ENCODE peak calls at places on chromosomes 3 and 15, in four cellular contexts. H is fibroblast of lung, F is body of pancreas, L is RWPE1. B is an unnamed sample.

GRCh38 chr3:114527036-114527644 is 233.3 kb downstream of the TIGIT start:
- DNase-seq in H (peak), F (no peak), L (peak), B (peak)

GRCh38 chr15:38111070-38111469 is 141.6 kb upstream of the SPRED1 start:
- DNase-seq in H (no peak), F (no peak), L (no peak), B (no peak)

GRCh38 chr3:56974242-56974945 is 86.1 kb upstream of the SPATA12 start:
- DNase-seq in H (peak), F (no peak), L (no peak), B (no peak)

GRCh38 chr15:50227076-50227475 is 38.5 kb downstream of the HDC start:
- DNase-seq in H (peak), F (no peak), L (no peak), B (no peak)

GRCh38 chr3:43378066-43378935 is 92.0 kb downstream of the SNRK start:
- DNase-seq in H (peak), F (peak), L (peak), B (peak)

GRCh38 chr15:90002428-90002844 is 1.3 kb downstream of the ZNF710 start:
- DNase-seq in H (peak), F (peak), L (peak), B (no peak)

GRCh38 chr15:81940467-81941451 is 105.1 kb downstream of the MEX3B start:
- DNase-seq in H (peak), F (no peak), L (peak), B (peak)

GRCh38 chr3:61066800-61067199 is 184.5 kb downstream of the FHIT start:
- DNase-seq in H (no peak), F (no peak), L (no peak), B (no peak)

GRCh38 chr15:59812185-59812870 is 123.2 kb upstream of the BNIP2 start:
- DNase-seq in H (no peak), F (no peak), L (no peak), B (no peak)

GRCh38 chr15:44812029-44812517 is 75.7 kb downstream of the TRIM69 start:
- DNase-seq in H (no peak), F (peak), L (no peak), B (no peak)

GRCh38 chr3:105791919-105792786 is 76.7 kb downstream of the CBLB start:
- DNase-seq in H (peak), F (peak), L (peak), B (peak)

GRCh38 chr3:184710870-184711365 is 946 bp downstream of the MAGEF1 start:
- DNase-seq in H (peak), F (no peak), L (peak), B (no peak)

GRCh38 chr3:143283432-143284128 is 164.0 kb downstream of the CHST2 start:
- DNase-seq in H (peak), F (no peak), L (peak), B (peak)

GRCh38 chr3:178406206-178406605 is 130.0 kb upstream of the KCNMB2 start:
- DNase-seq in H (peak), F (no peak), L (no peak), B (no peak)

GRCh38 chr3:115986555-115987207 is 363.4 kb downstream of the GAP43 start:
- DNase-seq in H (peak), F (no peak), L (peak), B (no peak)

GRCh38 chr3:126341755-126342150 is 15.5 kb downstream of the KLF15 start:
- DNase-seq in H (no peak), F (no peak), L (no peak), B (no peak)

GRCh38 chr3:100710355-100711198 is 1.3 kb downstream of the TFG start:
- DNase-seq in H (peak), F (peak), L (peak), B (peak)

GRCh38 chr15:62783303-62783957 is 259.1 kb upstream of the TPM1 start:
- DNase-seq in H (peak), F (no peak), L (no peak), B (no peak)

GRCh38 chr3:87026246-87026645 is 35.3 kb upstream of the VGLL3 start:
- DNase-seq in H (no peak), F (no peak), L (no peak), B (no peak)

GRCh38 chr3:150184426-150185071 is 213.9 kb upstream of the PFN2 start:
- DNase-seq in H (peak), F (no peak), L (peak), B (peak)

GRCh38 chr3:194824676-194825075 is 139.0 kb downstream of the FAM43A start:
- DNase-seq in H (peak), F (no peak), L (peak), B (no peak)

GRCh38 chr15:74502301-74502700 is 38.7 kb upstream of the ARID3B start:
- DNase-seq in H (no peak), F (no peak), L (no peak), B (no peak)

GRCh38 chr3:25713316-25713967 is 48.7 kb upstream of the TOP2B start:
- DNase-seq in H (no peak), F (no peak), L (peak), B (peak)

GRCh38 chr15:31857194-31857593 is 173.1 kb upstream of the CHRNA7 start:
- DNase-seq in H (no peak), F (no peak), L (no peak), B (no peak)

DNA sequence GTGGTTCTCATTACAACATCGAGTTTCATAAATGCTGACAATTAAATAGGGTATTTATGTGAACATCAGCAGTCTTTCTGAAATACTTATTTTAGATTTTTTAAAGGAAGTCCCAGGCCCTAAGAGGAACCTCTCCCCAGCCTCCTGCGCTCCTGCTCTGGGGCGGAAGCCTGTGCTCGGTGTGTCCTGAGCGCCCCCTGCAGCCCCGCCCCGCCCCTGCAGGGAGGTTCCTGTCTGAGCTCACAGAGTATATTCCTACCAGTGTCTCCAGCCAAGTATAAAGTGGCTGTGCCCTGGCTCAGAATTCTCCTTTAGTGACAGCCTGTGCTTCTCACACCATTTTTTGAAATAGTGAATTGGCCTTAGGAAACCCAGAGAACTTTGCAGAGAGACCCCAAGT is 567.9 kb downstream of the GOLGA6L6 start:
- DNase-seq in H (no peak), F (no peak), L (no peak), B (no peak)
- TF ChIP-seq CTCF in H (no peak), F (no peak), L (no peak), B (no peak)

GRCh38 chr3:198067416-198067815 is 107.4 kb downstream of the LMLN start:
- DNase-seq in H (no peak), F (no peak), L (no peak), B (no peak)
- H3K27ac ChIP-seq in H (no peak), F (no peak), L (no peak), B (no peak)

GRCh38 chr3:133820129-133820528 is 14.5 kb downstream of the SRPRB start:
- DNase-seq in H (no peak), F (no peak), L (peak), B (peak)

GRCh38 chr3:133820889-133821675 is 15.5 kb downstream of the SRPRB start:
- DNase-seq in H (no peak), F (no peak), L (no peak), B (no peak)

GRCh38 chr3:133825969-133826727 is 20.5 kb downstream of the SRPRB start:
- DNase-seq in H (no peak), F (no peak), L (no peak), B (no peak)

GRCh38 chr3:133824961-133825485 is 19.4 kb downstream of the SRPRB start:
- DNase-seq in H (no peak), F (no peak), L (no peak), B (no peak)

DNA sequence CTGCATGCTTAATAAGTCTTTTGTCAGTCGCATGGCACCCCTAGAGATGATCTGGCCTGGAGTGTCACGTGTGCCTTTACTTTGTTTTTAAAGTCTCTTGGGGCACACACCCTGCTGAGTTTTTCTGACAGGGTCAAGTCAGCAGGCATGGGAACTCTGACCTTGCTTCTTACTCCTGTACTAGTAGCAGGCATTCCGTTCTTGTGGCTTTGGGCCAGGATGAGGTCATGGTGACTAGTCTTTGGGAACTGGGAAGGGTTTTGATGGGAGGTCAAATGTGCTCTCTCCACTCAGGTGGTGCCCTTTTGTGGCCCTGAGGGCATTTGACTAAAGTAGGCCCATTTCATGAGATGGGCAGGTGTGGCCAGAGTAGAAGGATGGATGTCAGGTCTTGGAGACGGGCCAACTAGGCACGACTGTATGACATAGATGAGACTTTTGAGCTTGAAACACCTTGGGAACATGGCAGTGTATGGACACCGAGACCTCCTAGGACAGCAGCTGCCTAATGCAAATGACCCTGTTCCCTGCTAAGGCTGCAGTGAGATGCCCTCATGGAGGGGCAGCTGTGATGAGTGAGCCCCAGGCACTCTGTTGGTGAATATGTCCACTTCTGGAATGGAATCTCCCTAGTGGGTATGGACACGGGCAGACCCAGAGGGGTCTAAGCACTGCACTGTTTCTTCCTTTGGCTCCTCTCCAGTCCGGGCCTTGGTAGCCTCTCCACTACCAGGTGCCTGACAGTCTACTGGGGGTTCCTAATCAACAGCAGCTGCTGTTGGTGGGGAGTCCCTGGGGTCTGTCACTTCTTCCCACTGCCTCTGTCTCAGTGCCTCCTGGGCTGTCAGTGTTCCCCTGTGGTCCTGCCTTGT is 16.4 kb downstream of the SRPRB start:
- DNase-seq in H (peak), F (peak), L (peak), B (peak)
- TF ChIP-seq CTCF in H (peak), F (no peak), L (peak), B (peak)

GRCh38 chr3:52836471-52836845 is 1.6 kb upstream of the MUSTN1 start:
- DNase-seq in H (no peak), F (no peak), L (no peak), B (no peak)

GRCh38 chr3:52833202-52833601 is 1.6 kb downstream of the MUSTN1 start:
- DNase-seq in H (no peak), F (no peak), L (no peak), B (no peak)

GRCh38 chr3:52835766-52836470 is 1.1 kb upstream of the MUSTN1 start:
- DNase-seq in H (no peak), F (no peak), L (no peak), B (no peak)

GRCh38 chr3:52836991-52837390 is 2.2 kb upstream of the MUSTN1 start:
- DNase-seq in H (no peak), F (no peak), L (no peak), B (no peak)

GRCh38 chr3:52834871-52835501 is at the start of gene MUSTN1:
- DNase-seq in H (no peak), F (no peak), L (no peak), B (no peak)
- H3K27ac ChIP-seq in H (no peak), F (no peak), L (no peak), B (no peak)

B was measured in foreskin keratinocyte.